ENCODE peak calls at places on chromosomes 6 and 20, in seven cellular contexts. U, F, O, V, G, B and Y are unnamed samples.

GRCh38 chr6:80508885-80509630 is 402.6 kb downstream of the BCKDHB start:
- DNase-seq in F (no peak), O (no peak), B (no peak), G (no peak), U (no peak), V (peak), Y (no peak)

GRCh38 chr20:62728781-62729300 is 20.2 kb downstream of the NTSR1 start:
- DNase-seq in O (no peak), B (no peak), G (no peak), U (no peak), F (no peak), V (no peak), Y (no peak)

GRCh38 chr20:49914310-49915117 is 815 bp downstream of the SPATA2 start:
- DNase-seq in F (no peak), U (no peak), V (no peak), O (no peak), G (no peak), B (no peak), Y (no peak)

GRCh38 chr6:80319286-80319685 is 212.8 kb downstream of the BCKDHB start:
- DNase-seq in O (no peak), F (no peak), G (no peak), V (peak), U (no peak), B (no peak), Y (no peak)

GRCh38 chr20:33796263-33796906 is 14.8 kb upstream of the CHMP4B start:
- DNase-seq in G (no peak), B (no peak), F (peak), O (no peak), U (no peak), V (no peak), Y (no peak)

GRCh38 chr6:32700391-32701040 is 34.1 kb upstream of the HLA-DQB1 start:
- DNase-seq in F (peak), B (no peak), O (no peak), V (peak), G (peak), U (no peak), Y (no peak)

GRCh38 chr6:152048921-152049320 is 241.4 kb downstream of the ESR1 start:
- DNase-seq in B (no peak), F (no peak), G (no peak), U (no peak), V (no peak), O (no peak), Y (no peak)

GRCh38 chr20:17816804-17817590 is 117.2 kb downstream of the BANF2 start:
- DNase-seq in V (no peak), F (no peak), G (no peak), U (no peak), B (no peak), O (no peak), Y (no peak)

GRCh38 chr6:41509596-41509995 is 36.6 kb upstream of the FOXP4 start:
- DNase-seq in F (no peak), B (no peak), G (no peak), U (no peak), V (no peak), O (no peak), Y (no peak)

GRCh38 chr6:42158011-42158410 is 15.2 kb upstream of the GUCA1A start:
- DNase-seq in G (no peak), F (no peak), O (no peak), V (peak), B (no peak), U (no peak), Y (no peak)

GRCh38 chr20:55893031-55893430 is 112.3 kb downstream of the CBLN4 start:
- DNase-seq in F (no peak), B (no peak), G (no peak), O (no peak), V (no peak), U (no peak), Y (no peak)

GRCh38 chr20:62143976-62144825 is 632 bp downstream of the SS18L1 start:
- DNase-seq in U (no peak), V (peak), B (peak), G (peak), F (no peak), O (peak), Y (peak)

GRCh38 chr6:42118162-42119001 is 24.0 kb downstream of the C6orf132 start:
- DNase-seq in V (no peak), U (no peak), F (no peak), G (no peak), B (no peak), O (no peak), Y (no peak)

GRCh38 chr6:28137458-28138020 is 4.1 kb upstream of the ZKSCAN8 start:
- DNase-seq in B (no peak), O (no peak), V (no peak), U (no peak), F (no peak), G (no peak), Y (no peak)

GRCh38 chr6:120938164-120938875 is 396.0 kb downstream of the TBC1D32 start:
- DNase-seq in F (no peak), V (no peak), G (no peak), U (no peak), O (no peak), B (no peak), Y (no peak)

GRCh38 chr20:58020656-58021454 is 207.6 kb downstream of the ANKRD60 start:
- DNase-seq in U (no peak), G (no peak), V (no peak), F (no peak), B (peak), O (no peak), Y (no peak)

GRCh38 chr6:32970413-32971244 is 2.2 kb downstream of the BRD2 start:
- DNase-seq in F (peak), G (peak), U (peak), V (peak), B (peak), O (peak), Y (peak)

GRCh38 chr6:168826078-168826390 is 385.1 kb downstream of the SMOC2 start:
- DNase-seq in U (no peak), F (no peak), G (no peak), O (no peak), V (no peak), B (no peak), Y (no peak)

GRCh38 chr6:159203304-159204005 is 34.3 kb downstream of the FNDC1 start:
- DNase-seq in U (peak), V (peak), F (no peak), G (no peak), B (no peak), O (no peak), Y (no peak)

GRCh38 chr6:105791569-105792318 is 294.4 kb upstream of the PRDM1 start:
- DNase-seq in G (no peak), F (no peak), U (no peak), B (no peak), O (no peak), V (no peak), Y (no peak)

GRCh38 chr20:49230575-49231211 is 11.5 kb downstream of the DDX27 start:
- DNase-seq in O (no peak), U (no peak), F (no peak), B (peak), G (no peak), V (no peak), Y (no peak)

GRCh38 chr6:64685401-64685800 is 1021.6 kb downstream of the EYS start:
- DNase-seq in U (no peak), F (no peak), O (no peak), G (peak), V (no peak), B (no peak), Y (no peak)

GRCh38 chr20:20713244-20713765 is 861 bp upstream of the RALGAPA2 start:
- DNase-seq in V (no peak), O (no peak), F (no peak), B (peak), U (no peak), G (no peak), Y (no peak)

GRCh38 chr6:40037271-40037670 is 103.0 kb upstream of the MOCS1 start:
- DNase-seq in G (no peak), O (no peak), F (no peak), V (no peak), B (no peak), U (no peak), Y (no peak)
- H3K27ac ChIP-seq in G (no peak), O (no peak), F (no peak), V (no peak), B (no peak), U (no peak), Y (no peak)

DNA sequence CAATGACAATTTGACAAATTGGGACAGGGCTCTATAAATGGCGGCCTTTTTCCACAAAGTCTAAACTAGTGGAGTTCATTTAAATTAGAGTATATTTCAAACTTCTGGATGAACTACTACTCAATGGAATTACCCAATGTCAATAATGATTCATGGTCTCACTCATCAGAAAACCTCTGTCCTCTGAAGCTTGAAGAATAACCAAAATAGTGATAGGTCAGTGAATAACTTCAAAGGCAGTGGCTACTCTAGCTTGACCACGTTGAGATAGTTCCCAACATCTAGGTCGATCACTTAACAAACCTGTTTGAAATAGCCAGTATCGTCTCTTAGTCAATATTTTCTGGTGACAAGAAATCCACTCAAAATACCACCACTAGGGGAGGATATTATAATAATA is 197.6 kb downstream of the HDGFL1 start:
- DNase-seq in G (no peak), V (no peak), O (no peak), U (no peak), B (no peak), F (no peak), Y (no peak)
- TF ChIP-seq CTCF in G (no peak), V (no peak), O (no peak), U (no peak), B (no peak), F (no peak), Y (no peak)

GRCh38 chr20:51431321-51431720 is 111.2 kb downstream of the NFATC2 start:
- DNase-seq in B (no peak), O (no peak), G (no peak), U (no peak), F (no peak), V (no peak), Y (no peak)
- H3K27ac ChIP-seq in B (no peak), O (no peak), G (no peak), U (no peak), F (no peak), V (no peak), Y (no peak)

GRCh38 chr6:14189122-14189521 is 71.5 kb downstream of the CD83 start:
- DNase-seq in F (no peak), G (no peak), B (no peak), U (no peak), V (no peak), O (no peak), Y (no peak)

GRCh38 chr6:14190596-14191224 is 73.1 kb downstream of the CD83 start:
- DNase-seq in U (no peak), B (no peak), V (no peak), F (no peak), G (no peak), O (no peak), Y (no peak)

GRCh38 chr6:14193524-14193923 is 76.0 kb downstream of the CD83 start:
- DNase-seq in U (no peak), F (no peak), V (no peak), G (no peak), B (no peak), O (no peak), Y (no peak)

GRCh38 chr6:14194483-14194882 is 76.9 kb downstream of the CD83 start:
- DNase-seq in U (no peak), B (no peak), V (no peak), O (no peak), F (no peak), G (no peak), Y (no peak)

GRCh38 chr6:14192186-14192788 is 74.7 kb downstream of the CD83 start:
- DNase-seq in O (no peak), U (no peak), V (no peak), F (no peak), B (no peak), G (no peak), Y (no peak)
- TF ChIP-seq CTCF in O (no peak), U (peak), V (peak), F (no peak), B (no peak), G (peak), Y (no peak)

GRCh38 chr6:111339294-111339693 is 143.7 kb downstream of the REV3L start:
- DNase-seq in B (no peak), G (no peak), F (no peak), V (no peak), O (no peak), U (no peak), Y (no peak)
- H3K27ac ChIP-seq in B (no peak), G (no peak), F (no peak), V (no peak), O (no peak), U (no peak), Y (no peak)

GRCh38 chr6:97440590-97441176 is 157.7 kb upstream of the MMS22L start:
- DNase-seq in F (peak), G (peak), U (no peak), O (no peak), B (no peak), V (peak), Y (no peak)
- TF ChIP-seq CTCF in F (peak), G (peak), U (peak), O (no peak), B (no peak), V (peak), Y (no peak)

DNA sequence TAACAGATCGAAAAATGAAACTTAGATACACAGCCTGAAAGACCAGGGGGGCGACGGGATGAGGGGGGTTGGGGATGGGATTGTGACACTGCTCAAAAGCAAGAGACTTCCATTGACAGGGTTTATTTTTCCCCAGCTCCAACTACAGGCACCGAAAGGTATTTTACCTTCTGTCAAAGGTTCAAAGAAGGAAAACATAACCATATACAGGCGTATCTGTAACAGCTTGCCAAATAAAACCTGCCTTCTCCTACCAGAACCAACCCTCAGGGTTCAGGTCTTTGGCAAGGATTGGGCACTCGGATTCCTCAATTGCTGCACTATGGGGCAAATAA is 1.3 kb downstream of the EPHA7 start:
- DNase-seq in O (no peak), B (no peak), U (no peak), G (no peak), F (no peak), V (no peak), Y (no peak)
- H3K27ac ChIP-seq in O (no peak), B (no peak), U (peak), G (peak), F (no peak), V (no peak), Y (no peak)

GRCh38 chr6:24283043-24283985 is 74.5 kb downstream of the DCDC2 start:
- DNase-seq in B (no peak), G (peak), V (peak), F (peak), O (no peak), U (peak), Y (peak)
- TF ChIP-seq CTCF in B (peak), G (peak), V (peak), F (peak), O (peak), U (peak), Y (peak)

DNA sequence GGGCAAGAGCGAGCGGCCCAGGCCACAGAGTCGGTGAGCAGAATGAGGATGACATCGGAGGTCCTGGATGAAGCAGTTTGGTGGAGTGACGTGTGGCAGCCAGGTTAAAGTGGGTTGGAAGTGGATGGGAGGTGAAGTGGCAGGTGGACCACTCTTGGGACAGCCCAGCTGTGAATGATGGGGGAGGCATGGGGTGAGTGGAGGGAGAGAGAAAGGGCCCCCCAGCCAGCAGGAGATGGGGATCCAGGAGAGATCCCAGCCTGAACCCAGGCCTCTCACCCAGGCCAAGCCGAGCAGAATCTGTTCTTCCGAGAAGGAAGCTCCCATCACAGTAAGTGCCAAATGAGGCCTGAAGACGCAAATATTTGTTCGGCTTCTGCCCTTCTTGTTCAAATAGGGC is 27.0 kb upstream of the SLC32A1 start:
- DNase-seq in F (no peak), U (no peak), B (no peak), V (no peak), G (no peak), O (no peak), Y (no peak)
- H3K27ac ChIP-seq in F (no peak), U (no peak), B (no peak), V (no peak), G (no peak), O (no peak), Y (no peak)